ENCODE peak calls at places on chromosomes 3 and 15, in ten cellular contexts. One of them, this sample, is unnamed.
A peak's percentile ranks its signal among the peaks of the same experiment; 100 is the strongest.

GRCh38 chr15:78236491-78236890 is 2.1 kb upstream of the ACSBG1 start:
- DNase-seq in HEK293T: no peak
- DNase-seq in T-helper 2 cell: no peak
- DNase-seq in T47D: no peak
- DNase-seq in cardiac muscle cell: no peak
- DNase-seq in H54: no peak
- DNase-seq in GM23338: no peak
- DNase-seq in right cardiac atrium: no peak
- DNase-seq in Right ventricle myocardium inferior: no peak
- DNase-seq in cardiac fibroblast: no peak
- DNase-seq in this sample: no peak

GRCh38 chr3:11718582-11719405 is 75.1 kb upstream of the VGLL4 start:
- DNase-seq in HEK293T: peak; percentile 36
- DNase-seq in T-helper 2 cell: peak; percentile 9
- DNase-seq in T47D: peak; percentile 58
- DNase-seq in cardiac muscle cell: peak; percentile 36
- DNase-seq in H54: peak; percentile 68
- DNase-seq in GM23338: peak; percentile 29
- DNase-seq in right cardiac atrium: peak; percentile 75
- DNase-seq in Right ventricle myocardium inferior: peak; percentile 80
- DNase-seq in cardiac fibroblast: peak; percentile 57
- DNase-seq in this sample: no peak

GRCh38 chr15:40343512-40343911 is 2.8 kb upstream of the CCDC9B start:
- DNase-seq in HEK293T: no peak
- DNase-seq in T-helper 2 cell: no peak
- DNase-seq in T47D: no peak
- DNase-seq in cardiac muscle cell: no peak
- DNase-seq in H54: peak; percentile 83
- DNase-seq in GM23338: no peak
- DNase-seq in right cardiac atrium: peak; percentile 66
- DNase-seq in Right ventricle myocardium inferior: no peak
- DNase-seq in cardiac fibroblast: peak; percentile 95
- DNase-seq in this sample: peak; percentile 88

GRCh38 chr15:57153140-57153539 is 223.2 kb upstream of the CGNL1 start:
- DNase-seq in HEK293T: no peak
- DNase-seq in T-helper 2 cell: no peak
- DNase-seq in T47D: no peak
- DNase-seq in cardiac muscle cell: no peak
- DNase-seq in H54: no peak
- DNase-seq in GM23338: no peak
- DNase-seq in right cardiac atrium: no peak
- DNase-seq in Right ventricle myocardium inferior: no peak
- DNase-seq in cardiac fibroblast: peak; percentile 94
- DNase-seq in this sample: no peak

GRCh38 chr3:177431525-177432255 is 234.4 kb upstream of the TBL1XR1 start:
- DNase-seq in HEK293T: peak; percentile 23
- DNase-seq in T-helper 2 cell: no peak
- DNase-seq in T47D: no peak
- DNase-seq in cardiac muscle cell: peak; percentile 42
- DNase-seq in H54: no peak
- DNase-seq in GM23338: peak; percentile 24
- DNase-seq in right cardiac atrium: no peak
- DNase-seq in Right ventricle myocardium inferior: no peak
- DNase-seq in cardiac fibroblast: peak; percentile 61
- DNase-seq in this sample: no peak

GRCh38 chr3:39101022-39101689 is 6.3 kb downstream of the GORASP1 start:
- DNase-seq in HEK293T: peak; percentile 67
- DNase-seq in T-helper 2 cell: no peak
- DNase-seq in T47D: peak; percentile 42
- DNase-seq in cardiac muscle cell: peak; percentile 35
- DNase-seq in H54: peak; percentile 77
- DNase-seq in GM23338: peak; percentile 77
- DNase-seq in right cardiac atrium: no peak
- DNase-seq in Right ventricle myocardium inferior: no peak
- DNase-seq in cardiac fibroblast: peak; percentile 51
- DNase-seq in this sample: peak; percentile 30

GRCh38 chr15:100873029-100873677 is 6.5 kb upstream of the ALDH1A3 start:
- DNase-seq in HEK293T: peak; percentile 79
- DNase-seq in T-helper 2 cell: no peak
- DNase-seq in T47D: peak; percentile 89
- DNase-seq in cardiac muscle cell: peak; percentile 81
- DNase-seq in H54: peak; percentile 68
- DNase-seq in GM23338: peak; percentile 86
- DNase-seq in right cardiac atrium: no peak
- DNase-seq in Right ventricle myocardium inferior: no peak
- DNase-seq in cardiac fibroblast: peak; percentile 94
- DNase-seq in this sample: peak; percentile 69

GRCh38 chr15:77983708-77984445 is 93.6 kb downstream of the TBC1D2B start:
- DNase-seq in HEK293T: no peak
- DNase-seq in T-helper 2 cell: no peak
- DNase-seq in T47D: no peak
- DNase-seq in cardiac muscle cell: no peak
- DNase-seq in H54: no peak
- DNase-seq in GM23338: peak; percentile 34
- DNase-seq in right cardiac atrium: peak; percentile 60
- DNase-seq in Right ventricle myocardium inferior: peak; percentile 46
- DNase-seq in cardiac fibroblast: no peak
- DNase-seq in this sample: no peak

GRCh38 chr15:28117591-28117990 is 18.5 kb upstream of the OCA2 start:
- DNase-seq in HEK293T: no peak
- DNase-seq in T-helper 2 cell: no peak
- DNase-seq in T47D: no peak
- DNase-seq in cardiac muscle cell: no peak
- DNase-seq in H54: no peak
- DNase-seq in GM23338: no peak
- DNase-seq in right cardiac atrium: no peak
- DNase-seq in Right ventricle myocardium inferior: no peak
- DNase-seq in cardiac fibroblast: no peak
- DNase-seq in this sample: no peak

GRCh38 chr15:81312790-81313543 is 11.0 kb downstream of the STARD5 start:
- DNase-seq in HEK293T: no peak
- DNase-seq in T-helper 2 cell: no peak
- DNase-seq in T47D: no peak
- DNase-seq in cardiac muscle cell: no peak
- DNase-seq in H54: peak; percentile 59
- DNase-seq in GM23338: no peak
- DNase-seq in right cardiac atrium: peak; percentile 89
- DNase-seq in Right ventricle myocardium inferior: peak; percentile 80
- DNase-seq in cardiac fibroblast: peak; percentile 98
- DNase-seq in this sample: peak; percentile 76

GRCh38 chr3:129162729-129163579 is 2.1 kb upstream of the ISY1 start:
- DNase-seq in HEK293T: no peak
- DNase-seq in T-helper 2 cell: no peak
- DNase-seq in T47D: peak; percentile 2
- DNase-seq in cardiac muscle cell: no peak
- DNase-seq in H54: peak; percentile 15
- DNase-seq in GM23338: peak; percentile 63
- DNase-seq in right cardiac atrium: no peak
- DNase-seq in Right ventricle myocardium inferior: no peak
- DNase-seq in cardiac fibroblast: no peak
- DNase-seq in this sample: no peak

GRCh38 chr3:38131621-38132369 is 5.1 kb downstream of the ACAA1 start:
- DNase-seq in HEK293T: peak; percentile 56
- DNase-seq in T-helper 2 cell: no peak
- DNase-seq in T47D: peak; percentile 57
- DNase-seq in cardiac muscle cell: peak; percentile 59
- DNase-seq in H54: no peak
- DNase-seq in GM23338: peak; percentile 90
- DNase-seq in right cardiac atrium: peak; percentile 70
- DNase-seq in Right ventricle myocardium inferior: peak; percentile 57
- DNase-seq in cardiac fibroblast: peak; percentile 56
- DNase-seq in this sample: no peak

GRCh38 chr3:142226474-142226873 is 1.1 kb upstream of the GK5 start:
- DNase-seq in HEK293T: peak; percentile 22
- DNase-seq in T-helper 2 cell: no peak
- DNase-seq in T47D: peak; percentile 77
- DNase-seq in cardiac muscle cell: no peak
- DNase-seq in H54: no peak
- DNase-seq in GM23338: peak; percentile 69
- DNase-seq in right cardiac atrium: no peak
- DNase-seq in Right ventricle myocardium inferior: no peak
- DNase-seq in cardiac fibroblast: no peak
- DNase-seq in this sample: no peak

GRCh38 chr15:47266556-47266955 is 450.7 kb upstream of the SEMA6D start:
- DNase-seq in HEK293T: no peak
- DNase-seq in T-helper 2 cell: no peak
- DNase-seq in T47D: no peak
- DNase-seq in cardiac muscle cell: no peak
- DNase-seq in H54: no peak
- DNase-seq in GM23338: no peak
- DNase-seq in right cardiac atrium: no peak
- DNase-seq in Right ventricle myocardium inferior: no peak
- DNase-seq in cardiac fibroblast: no peak
- DNase-seq in this sample: no peak

GRCh38 chr3:72100626-72101187 is 315.8 kb upstream of the PROK2 start:
- DNase-seq in HEK293T: peak; percentile 65
- DNase-seq in T-helper 2 cell: peak; percentile 61
- DNase-seq in T47D: no peak
- DNase-seq in cardiac muscle cell: peak; percentile 61
- DNase-seq in H54: peak; percentile 31
- DNase-seq in GM23338: peak; percentile 91
- DNase-seq in right cardiac atrium: peak; percentile 92
- DNase-seq in Right ventricle myocardium inferior: peak; percentile 95
- DNase-seq in cardiac fibroblast: peak; percentile 92
- DNase-seq in this sample: no peak

GRCh38 chr3:81581966-81582599 is 179.4 kb downstream of the GBE1 start:
- DNase-seq in HEK293T: peak; percentile 31
- DNase-seq in T-helper 2 cell: no peak
- DNase-seq in T47D: peak; percentile 62
- DNase-seq in cardiac muscle cell: peak; percentile 34
- DNase-seq in H54: no peak
- DNase-seq in GM23338: peak; percentile 62
- DNase-seq in right cardiac atrium: peak; percentile 24
- DNase-seq in Right ventricle myocardium inferior: no peak
- DNase-seq in cardiac fibroblast: peak; percentile 62
- DNase-seq in this sample: peak; percentile 24

GRCh38 chr3:11159421-11159904 is 5.2 kb downstream of the HRH1 start:
- DNase-seq in HEK293T: no peak
- DNase-seq in T-helper 2 cell: no peak
- DNase-seq in T47D: no peak
- DNase-seq in cardiac muscle cell: no peak
- DNase-seq in H54: no peak
- DNase-seq in GM23338: peak; percentile 27
- DNase-seq in right cardiac atrium: peak; percentile 56
- DNase-seq in Right ventricle myocardium inferior: no peak
- DNase-seq in cardiac fibroblast: peak; percentile 91
- DNase-seq in this sample: no peak

GRCh38 chr3:127135241-127136023 is 57.5 kb upstream of the PRR23E start:
- DNase-seq in HEK293T: peak; percentile 35
- DNase-seq in T-helper 2 cell: no peak
- DNase-seq in T47D: no peak
- DNase-seq in cardiac muscle cell: peak; percentile 77
- DNase-seq in H54: no peak
- DNase-seq in GM23338: peak; percentile 58
- DNase-seq in right cardiac atrium: peak; percentile 76
- DNase-seq in Right ventricle myocardium inferior: no peak
- DNase-seq in cardiac fibroblast: peak; percentile 21
- DNase-seq in this sample: no peak

GRCh38 chr3:177538064-177538742 is 340.9 kb upstream of the TBL1XR1 start:
- DNase-seq in HEK293T: no peak
- DNase-seq in T-helper 2 cell: no peak
- DNase-seq in T47D: no peak
- DNase-seq in cardiac muscle cell: no peak
- DNase-seq in H54: no peak
- DNase-seq in GM23338: peak; percentile 12
- DNase-seq in right cardiac atrium: peak; percentile 83
- DNase-seq in Right ventricle myocardium inferior: no peak
- DNase-seq in cardiac fibroblast: peak; percentile 94
- DNase-seq in this sample: no peak

GRCh38 chr3:190424478-190425439 is 24.9 kb downstream of the TMEM207 start:
- DNase-seq in HEK293T: peak; percentile 35
- DNase-seq in T-helper 2 cell: no peak
- DNase-seq in T47D: peak; percentile 86
- DNase-seq in cardiac muscle cell: peak; percentile 64
- DNase-seq in H54: peak; percentile 20
- DNase-seq in GM23338: peak; percentile 86
- DNase-seq in right cardiac atrium: peak; percentile 79
- DNase-seq in Right ventricle myocardium inferior: peak; percentile 74
- DNase-seq in cardiac fibroblast: peak; percentile 82
- DNase-seq in this sample: peak; percentile 82

GRCh38 chr3:56836276-56837163 is 34.8 kb upstream of the ARHGEF3 start:
- DNase-seq in HEK293T: no peak
- DNase-seq in T-helper 2 cell: no peak
- DNase-seq in T47D: no peak
- DNase-seq in cardiac muscle cell: no peak
- DNase-seq in H54: no peak
- DNase-seq in GM23338: no peak
- DNase-seq in right cardiac atrium: no peak
- DNase-seq in Right ventricle myocardium inferior: no peak
- DNase-seq in cardiac fibroblast: peak; percentile 21
- DNase-seq in this sample: no peak

GRCh38 chr3:17515445-17516227 is 226.8 kb downstream of the TBC1D5 start:
- DNase-seq in HEK293T: no peak
- DNase-seq in T-helper 2 cell: no peak
- DNase-seq in T47D: no peak
- DNase-seq in cardiac muscle cell: no peak
- DNase-seq in H54: no peak
- DNase-seq in GM23338: no peak
- DNase-seq in right cardiac atrium: no peak
- DNase-seq in Right ventricle myocardium inferior: no peak
- DNase-seq in cardiac fibroblast: no peak
- DNase-seq in this sample: no peak

GRCh38 chr3:36380171-36381031 is at the start of gene STAC:
- DNase-seq in HEK293T: peak; percentile 34
- DNase-seq in T-helper 2 cell: no peak
- DNase-seq in T47D: peak; percentile 41
- DNase-seq in cardiac muscle cell: peak; percentile 58
- DNase-seq in H54: peak; percentile 62
- DNase-seq in GM23338: peak; percentile 67
- DNase-seq in right cardiac atrium: peak; percentile 57
- DNase-seq in Right ventricle myocardium inferior: peak; percentile 54
- DNase-seq in cardiac fibroblast: no peak
- DNase-seq in this sample: peak; percentile 31

GRCh38 chr3:155019576-155019975 is 60.5 kb upstream of the MME start:
- DNase-seq in HEK293T: no peak
- DNase-seq in T-helper 2 cell: no peak
- DNase-seq in T47D: no peak
- DNase-seq in cardiac muscle cell: peak; percentile 15
- DNase-seq in H54: no peak
- DNase-seq in GM23338: no peak
- DNase-seq in right cardiac atrium: no peak
- DNase-seq in Right ventricle myocardium inferior: no peak
- DNase-seq in cardiac fibroblast: peak; percentile 32
- DNase-seq in this sample: no peak

GRCh38 chr3:156388469-156389150 is 166.3 kb downstream of the SSR3 start:
- DNase-seq in HEK293T: no peak
- DNase-seq in T-helper 2 cell: no peak
- DNase-seq in T47D: no peak
- DNase-seq in cardiac muscle cell: no peak
- DNase-seq in H54: no peak
- DNase-seq in GM23338: no peak
- DNase-seq in right cardiac atrium: no peak
- DNase-seq in Right ventricle myocardium inferior: peak; percentile 68
- DNase-seq in cardiac fibroblast: peak; percentile 71
- DNase-seq in this sample: no peak

GRCh38 chr15:52424856-52425431 is 103.7 kb downstream of the MYO5A start:
- DNase-seq in HEK293T: no peak
- DNase-seq in T-helper 2 cell: no peak
- DNase-seq in T47D: no peak
- DNase-seq in cardiac muscle cell: no peak
- DNase-seq in H54: no peak
- DNase-seq in GM23338: no peak
- DNase-seq in right cardiac atrium: no peak
- DNase-seq in Right ventricle myocardium inferior: no peak
- DNase-seq in cardiac fibroblast: no peak
- DNase-seq in this sample: no peak

This sample was measured in NCI-H460.